ENCODE peak calls at places on chromosome 3, in four cellular contexts. One of them, this sample, is unnamed.

GRCh38 chr3:138513073-138513843 is 78.8 kb downstream of the ESYT3 start:
- DNase-seq in SK-N-SH: no peak
- DNase-seq in HepG2: no peak
- DNase-seq in K562: no peak
- DNase-seq in this sample: no peak

GRCh38 chr3:161630791-161631190 is 134.2 kb downstream of the OTOL1 start:
- DNase-seq in K562: no peak
- DNase-seq in SK-N-SH: no peak
- DNase-seq in HepG2: no peak
- DNase-seq in this sample: no peak

GRCh38 chr3:162224736-162225135 is 728.1 kb downstream of the OTOL1 start:
- DNase-seq in K562: no peak
- DNase-seq in SK-N-SH: no peak
- DNase-seq in HepG2: no peak
- DNase-seq in this sample: no peak

GRCh38 chr3:15161113-15161512 is 44.9 kb upstream of the CAPN7 start:
- DNase-seq in HepG2: no peak
- DNase-seq in K562: no peak
- DNase-seq in SK-N-SH: no peak
- DNase-seq in this sample: no peak

GRCh38 chr3:127796045-127796720 is 26.1 kb downstream of the MGLL start:
- DNase-seq in K562: no peak
- DNase-seq in HepG2: no peak
- DNase-seq in SK-N-SH: peak
- DNase-seq in this sample: no peak

GRCh38 chr3:60136606-60137005 is 1086.8 kb upstream of the CFAP20DC start:
- DNase-seq in K562: no peak
- DNase-seq in SK-N-SH: no peak
- DNase-seq in HepG2: no peak
- DNase-seq in this sample: no peak

GRCh38 chr3:16693820-16694219 is 88.6 kb upstream of the DAZL start:
- DNase-seq in SK-N-SH: no peak
- DNase-seq in K562: no peak
- DNase-seq in HepG2: no peak
- DNase-seq in this sample: no peak

GRCh38 chr3:141493152-141493551 is 6.3 kb downstream of the RASA2 start:
- DNase-seq in HepG2: no peak
- DNase-seq in SK-N-SH: no peak
- DNase-seq in K562: no peak
- DNase-seq in this sample: no peak

GRCh38 chr3:152019516-152019915 is 146.1 kb downstream of the SUCNR1 start:
- DNase-seq in SK-N-SH: no peak
- DNase-seq in K562: no peak
- DNase-seq in HepG2: no peak
- DNase-seq in this sample: no peak

GRCh38 chr3:14518893-14519292 is 21.2 kb downstream of the GRIP2 start:
- DNase-seq in HepG2: no peak
- DNase-seq in K562: no peak
- DNase-seq in SK-N-SH: no peak
- DNase-seq in this sample: no peak

GRCh38 chr3:55683666-55684270 is 196.7 kb upstream of the WNT5A start:
- DNase-seq in HepG2: no peak
- DNase-seq in SK-N-SH: no peak
- DNase-seq in K562: no peak
- DNase-seq in this sample: no peak

GRCh38 chr3:2485027-2485375 is 386.3 kb downstream of the CNTN4 start:
- DNase-seq in HepG2: no peak
- DNase-seq in SK-N-SH: no peak
- DNase-seq in K562: no peak
- DNase-seq in this sample: no peak

GRCh38 chr3:126083511-126083912 is 412 bp downstream of the SLC41A3 start:
- DNase-seq in SK-N-SH: peak
- DNase-seq in HepG2: peak
- DNase-seq in K562: no peak
- DNase-seq in this sample: no peak

GRCh38 chr3:123296261-123296660 is 94.5 kb downstream of the SEC22A start:
- DNase-seq in K562: no peak
- DNase-seq in HepG2: no peak
- DNase-seq in SK-N-SH: no peak
- DNase-seq in this sample: no peak

GRCh38 chr3:106745344-106746168 is 631.7 kb upstream of the CCDC54 start:
- DNase-seq in HepG2: no peak
- DNase-seq in SK-N-SH: no peak
- DNase-seq in K562: no peak
- DNase-seq in this sample: no peak

GRCh38 chr3:129315386-129315991 is 36.8 kb downstream of the HMCES start:
- DNase-seq in SK-N-SH: peak
- DNase-seq in K562: peak
- DNase-seq in HepG2: no peak
- DNase-seq in this sample: no peak

GRCh38 chr3:64355473-64355872 is 130.2 kb upstream of the PRICKLE2 start:
- DNase-seq in SK-N-SH: no peak
- DNase-seq in K562: no peak
- DNase-seq in HepG2: no peak
- DNase-seq in this sample: no peak

GRCh38 chr3:157418104-157418503 is 18.5 kb upstream of the PTX3 start:
- DNase-seq in SK-N-SH: no peak
- DNase-seq in HepG2: no peak
- DNase-seq in K562: no peak
- DNase-seq in this sample: no peak

GRCh38 chr3:160486459-160486869 is 36.9 kb upstream of the TRIM59 start:
- DNase-seq in HepG2: peak
- DNase-seq in K562: no peak
- DNase-seq in SK-N-SH: peak
- DNase-seq in this sample: peak

GRCh38 chr3:11719406-11720219 is 75.9 kb upstream of the VGLL4 start:
- DNase-seq in SK-N-SH: peak
- DNase-seq in HepG2: peak
- DNase-seq in K562: peak
- DNase-seq in this sample: peak

GRCh38 chr3:134201201-134202130 is 49.2 kb downstream of the RYK start:
- DNase-seq in SK-N-SH: no peak
- DNase-seq in HepG2: no peak
- DNase-seq in K562: no peak
- DNase-seq in this sample: peak

GRCh38 chr3:134462236-134463059 is 23.3 kb downstream of the ANAPC13 start:
- DNase-seq in K562: no peak
- DNase-seq in SK-N-SH: no peak
- DNase-seq in HepG2: no peak
- DNase-seq in this sample: no peak

GRCh38 chr3:6791161-6791560 is 69.8 kb upstream of the GRM7 start:
- DNase-seq in SK-N-SH: no peak
- DNase-seq in HepG2: no peak
- DNase-seq in K562: no peak
- DNase-seq in this sample: no peak

GRCh38 chr3:51686512-51687215 is 15.6 kb downstream of the TEX264 start:
- DNase-seq in SK-N-SH: no peak
- DNase-seq in K562: peak
- DNase-seq in HepG2: no peak
- DNase-seq in this sample: no peak

GRCh38 chr3:141965471-141965870 is 89.0 kb downstream of the ATP1B3 start:
- DNase-seq in HepG2: no peak
- DNase-seq in SK-N-SH: no peak
- DNase-seq in K562: no peak
- DNase-seq in this sample: no peak

GRCh38 chr3:154786724-154787123 is 293.4 kb upstream of the MME start:
- DNase-seq in HepG2: no peak
- DNase-seq in SK-N-SH: no peak
- DNase-seq in K562: no peak
- DNase-seq in this sample: no peak

GRCh38 chr3:141476033-141476432 is 10.8 kb upstream of the RASA2 start:
- DNase-seq in K562: no peak
- DNase-seq in HepG2: no peak
- DNase-seq in SK-N-SH: no peak
- DNase-seq in this sample: no peak

GRCh38 chr3:11536132-11536935 is 107.4 kb downstream of the VGLL4 start:
- DNase-seq in HepG2: peak
- DNase-seq in K562: no peak
- DNase-seq in SK-N-SH: no peak
- DNase-seq in this sample: no peak

GRCh38 chr3:72150634-72151412 is 365.9 kb upstream of the PROK2 start:
- DNase-seq in HepG2: peak
- DNase-seq in SK-N-SH: no peak
- DNase-seq in K562: no peak
- DNase-seq in this sample: no peak

GRCh38 chr3:157858821-157859220 is 247.4 kb downstream of the SHOX2 start:
- DNase-seq in SK-N-SH: no peak
- DNase-seq in HepG2: no peak
- DNase-seq in K562: no peak
- DNase-seq in this sample: no peak

GRCh38 chr3:45199837-45200648 is 26.0 kb downstream of the TMEM158 start:
- DNase-seq in K562: peak
- DNase-seq in SK-N-SH: no peak
- DNase-seq in HepG2: peak
- DNase-seq in this sample: peak

GRCh38 chr3:59121346-59122144 is 71.7 kb upstream of the CFAP20DC start:
- DNase-seq in K562: no peak
- DNase-seq in HepG2: no peak
- DNase-seq in SK-N-SH: no peak
- DNase-seq in this sample: no peak

GRCh38 chr3:59118928-59119327 is 69.1 kb upstream of the CFAP20DC start:
- DNase-seq in HepG2: no peak
- DNase-seq in K562: no peak
- DNase-seq in SK-N-SH: no peak
- DNase-seq in this sample: no peak

GRCh38 chr3:59115355-59116136 is 65.7 kb upstream of the CFAP20DC start:
- DNase-seq in K562: no peak
- DNase-seq in SK-N-SH: no peak
- DNase-seq in HepG2: no peak
- DNase-seq in this sample: no peak

GRCh38 chr3:59116138-59116537 is 66.3 kb upstream of the CFAP20DC start:
- DNase-seq in HepG2: no peak
- DNase-seq in SK-N-SH: no peak
- DNase-seq in K562: no peak
- DNase-seq in this sample: no peak

GRCh38 chr3:59117378-59117777 is 67.6 kb upstream of the CFAP20DC start:
- DNase-seq in SK-N-SH: no peak
- DNase-seq in K562: no peak
- DNase-seq in HepG2: no peak
- DNase-seq in this sample: no peak
- TF ChIP-seq ELF1 in SK-N-SH: no peak
- TF ChIP-seq ELF1 in K562: no peak
- TF ChIP-seq ELF1 in HepG2: no peak
- TF ChIP-seq ELF1 in this sample: no peak

GRCh38 chr3:188567478-188568195 is 413.7 kb downstream of the LPP start:
- DNase-seq in SK-N-SH: no peak
- DNase-seq in HepG2: peak
- DNase-seq in K562: no peak
- DNase-seq in this sample: no peak
- TF ChIP-seq ELF1 in SK-N-SH: no peak
- TF ChIP-seq ELF1 in HepG2: no peak
- TF ChIP-seq ELF1 in K562: no peak
- TF ChIP-seq ELF1 in this sample: no peak

GRCh38 chr3:188090626-188091309 is 63.2 kb upstream of the LPP start:
- DNase-seq in K562: no peak
- DNase-seq in SK-N-SH: no peak
- DNase-seq in HepG2: no peak
- DNase-seq in this sample: no peak

GRCh38 chr3:188088948-188089685 is 64.8 kb upstream of the LPP start:
- DNase-seq in SK-N-SH: no peak
- DNase-seq in HepG2: peak
- DNase-seq in K562: no peak
- DNase-seq in this sample: no peak

GRCh38 chr3:188097786-188098185 is 56.2 kb upstream of the LPP start:
- DNase-seq in K562: no peak
- DNase-seq in HepG2: no peak
- DNase-seq in SK-N-SH: no peak
- DNase-seq in this sample: no peak

GRCh38 chr3:188091746-188092145 is 62.2 kb upstream of the LPP start:
- DNase-seq in K562: no peak
- DNase-seq in HepG2: no peak
- DNase-seq in SK-N-SH: no peak
- DNase-seq in this sample: no peak

DNA sequence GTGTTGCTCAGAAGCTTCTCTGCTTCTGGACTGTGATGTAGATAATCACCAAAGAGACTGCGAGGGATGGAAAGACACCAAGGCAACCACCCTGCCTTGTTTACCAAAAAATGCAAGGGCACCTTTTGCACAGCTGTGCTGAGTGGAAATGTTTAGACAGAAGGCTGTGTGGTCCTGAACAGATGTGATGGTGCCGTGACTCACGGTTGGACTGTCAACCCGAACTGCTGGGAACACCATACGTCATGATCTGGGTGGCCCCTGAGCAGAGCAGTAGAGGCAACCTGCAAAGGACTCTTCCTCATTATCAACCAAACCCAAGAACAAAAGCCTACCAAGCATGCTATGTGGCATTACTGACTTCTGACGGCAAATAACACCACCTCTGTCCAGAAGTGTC is 61.3 kb upstream of the LPP start:
- DNase-seq in HepG2: no peak
- DNase-seq in K562: no peak
- DNase-seq in SK-N-SH: no peak
- DNase-seq in this sample: no peak
- TF ChIP-seq ELF1 in HepG2: no peak
- TF ChIP-seq ELF1 in K562: no peak
- TF ChIP-seq ELF1 in SK-N-SH: no peak
- TF ChIP-seq ELF1 in this sample: no peak

DNA sequence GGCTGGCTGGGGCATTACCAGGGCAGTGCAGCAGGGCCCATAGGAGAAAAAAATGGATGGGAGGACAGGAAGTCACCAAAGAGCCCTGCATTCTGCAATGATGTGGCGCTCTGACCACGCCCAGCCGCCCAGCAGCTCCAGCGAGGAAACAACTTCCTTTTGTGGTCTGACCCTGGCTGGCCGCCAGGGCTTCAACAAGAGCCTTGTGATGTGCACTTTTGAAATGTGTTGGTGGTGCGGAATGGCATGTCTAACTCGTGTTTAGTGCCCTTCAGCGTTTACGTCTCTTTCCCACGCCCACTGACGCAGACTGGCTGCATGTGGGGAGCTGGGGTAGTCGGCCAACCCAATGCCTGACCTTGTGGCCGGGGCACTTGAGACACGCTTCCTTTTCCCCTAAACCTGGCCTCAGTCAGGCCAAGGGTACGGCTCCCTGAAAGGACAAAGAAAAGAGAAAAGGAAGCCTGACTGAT is 81.9 kb upstream of the CTNNB1 start:
- DNase-seq in HepG2: peak
- DNase-seq in SK-N-SH: no peak
- DNase-seq in K562: peak
- DNase-seq in this sample: peak
- TF ChIP-seq ELF1 in HepG2: peak
- TF ChIP-seq ELF1 in SK-N-SH: no peak
- TF ChIP-seq ELF1 in K562: peak
- TF ChIP-seq ELF1 in this sample: no peak

GRCh38 chr3:198032445-198032936 is 72.5 kb downstream of the LMLN start:
- DNase-seq in SK-N-SH: no peak
- DNase-seq in HepG2: no peak
- DNase-seq in K562: peak
- DNase-seq in this sample: no peak
- TF ChIP-seq ELF1 in SK-N-SH: no peak
- TF ChIP-seq ELF1 in HepG2: no peak
- TF ChIP-seq ELF1 in K562: peak
- TF ChIP-seq ELF1 in this sample: no peak